ENCODE peak calls at places on chromosomes 1 and 21, in seven cellular contexts. One of them, this sample, is unnamed.

GRCh38 chr1:18955442-18956188 is 861 bp downstream of the IFFO2 start:
- DNase-seq in left ventricle myocardium inferior: no peak
- DNase-seq in CD8-positive, alpha-beta T cell: no peak
- DNase-seq in AG10803: no peak
- DNase-seq in type B pancreatic cell: no peak
- DNase-seq in mammary epithelial cell: peak
- DNase-seq in fibroblast of lung: no peak
- DNase-seq in this sample: peak

GRCh38 chr1:93708734-93709481 is 27.3 kb upstream of the BCAR3 start:
- DNase-seq in left ventricle myocardium inferior: no peak
- DNase-seq in CD8-positive, alpha-beta T cell: no peak
- DNase-seq in AG10803: no peak
- DNase-seq in type B pancreatic cell: no peak
- DNase-seq in mammary epithelial cell: no peak
- DNase-seq in fibroblast of lung: no peak
- DNase-seq in this sample: no peak

GRCh38 chr1:175978476-175978875 is 228.6 kb downstream of the COP1 start:
- DNase-seq in left ventricle myocardium inferior: no peak
- DNase-seq in CD8-positive, alpha-beta T cell: no peak
- DNase-seq in AG10803: no peak
- DNase-seq in type B pancreatic cell: no peak
- DNase-seq in mammary epithelial cell: no peak
- DNase-seq in fibroblast of lung: peak
- DNase-seq in this sample: no peak

GRCh38 chr1:230857077-230857476 is 11.2 kb downstream of the C1orf198 start:
- DNase-seq in left ventricle myocardium inferior: no peak
- DNase-seq in CD8-positive, alpha-beta T cell: no peak
- DNase-seq in AG10803: no peak
- DNase-seq in type B pancreatic cell: no peak
- DNase-seq in mammary epithelial cell: no peak
- DNase-seq in fibroblast of lung: peak
- DNase-seq in this sample: peak

GRCh38 chr21:38273745-38274544 is 17.2 kb downstream of the KCNJ15 start:
- DNase-seq in left ventricle myocardium inferior: no peak
- DNase-seq in CD8-positive, alpha-beta T cell: no peak
- DNase-seq in AG10803: no peak
- DNase-seq in type B pancreatic cell: no peak
- DNase-seq in mammary epithelial cell: no peak
- DNase-seq in fibroblast of lung: peak
- DNase-seq in this sample: no peak

GRCh38 chr1:232767381-232768074 is 37.7 kb upstream of the MAP10 start:
- DNase-seq in left ventricle myocardium inferior: no peak
- DNase-seq in CD8-positive, alpha-beta T cell: no peak
- DNase-seq in AG10803: peak
- DNase-seq in type B pancreatic cell: no peak
- DNase-seq in mammary epithelial cell: peak
- DNase-seq in fibroblast of lung: peak
- DNase-seq in this sample: no peak

GRCh38 chr1:160863422-160864131 is 890 bp upstream of the CD244 start:
- DNase-seq in left ventricle myocardium inferior: peak
- DNase-seq in CD8-positive, alpha-beta T cell: no peak
- DNase-seq in AG10803: no peak
- DNase-seq in type B pancreatic cell: no peak
- DNase-seq in mammary epithelial cell: no peak
- DNase-seq in fibroblast of lung: no peak
- DNase-seq in this sample: no peak

GRCh38 chr1:61287014-61287413 is 204.7 kb downstream of the NFIA start:
- DNase-seq in left ventricle myocardium inferior: no peak
- DNase-seq in CD8-positive, alpha-beta T cell: no peak
- DNase-seq in AG10803: peak
- DNase-seq in type B pancreatic cell: no peak
- DNase-seq in mammary epithelial cell: peak
- DNase-seq in fibroblast of lung: no peak
- DNase-seq in this sample: no peak

GRCh38 chr1:43822040-43822439 is 111.6 kb upstream of the ARTN start:
- DNase-seq in left ventricle myocardium inferior: no peak
- DNase-seq in CD8-positive, alpha-beta T cell: no peak
- DNase-seq in AG10803: peak
- DNase-seq in type B pancreatic cell: no peak
- DNase-seq in mammary epithelial cell: peak
- DNase-seq in fibroblast of lung: peak
- DNase-seq in this sample: no peak

GRCh38 chr1:230231739-230232075 is 164.7 kb downstream of the GALNT2 start:
- DNase-seq in left ventricle myocardium inferior: peak
- DNase-seq in CD8-positive, alpha-beta T cell: no peak
- DNase-seq in AG10803: no peak
- DNase-seq in type B pancreatic cell: no peak
- DNase-seq in mammary epithelial cell: no peak
- DNase-seq in fibroblast of lung: peak
- DNase-seq in this sample: no peak

GRCh38 chr1:46539968-46540367 is 11.5 kb downstream of the KNCN start:
- DNase-seq in left ventricle myocardium inferior: no peak
- DNase-seq in CD8-positive, alpha-beta T cell: no peak
- DNase-seq in AG10803: peak
- DNase-seq in type B pancreatic cell: no peak
- DNase-seq in mammary epithelial cell: peak
- DNase-seq in fibroblast of lung: peak
- DNase-seq in this sample: no peak

DNA sequence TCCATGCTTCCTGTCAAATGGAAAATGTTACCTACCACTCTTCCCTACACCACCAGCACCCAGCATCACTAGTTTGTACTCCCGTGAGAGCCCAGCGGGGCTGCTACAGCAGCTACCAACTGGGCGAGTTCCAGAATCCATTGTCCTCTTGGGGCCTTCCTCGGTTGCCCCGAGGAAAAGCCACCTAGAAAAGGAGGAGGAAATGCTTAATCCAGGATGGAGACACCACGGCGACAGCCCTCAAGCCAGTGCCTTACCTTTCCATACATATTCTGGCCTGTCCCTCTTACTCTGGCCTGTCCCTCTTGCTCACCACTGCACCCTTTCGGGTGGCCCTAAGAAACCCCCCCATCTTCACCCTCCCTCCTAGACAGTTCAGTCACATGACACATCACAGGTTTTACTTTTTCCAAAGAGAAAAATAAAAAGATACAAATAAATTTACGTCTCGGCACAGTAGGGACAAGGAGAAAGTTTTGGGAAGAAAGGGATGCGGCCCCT is 478 bp downstream of the RIT1 start:
- DNase-seq in left ventricle myocardium inferior: no peak
- DNase-seq in CD8-positive, alpha-beta T cell: no peak
- DNase-seq in AG10803: no peak
- DNase-seq in type B pancreatic cell: no peak
- DNase-seq in mammary epithelial cell: peak
- DNase-seq in fibroblast of lung: peak
- DNase-seq in this sample: peak
- TF ChIP-seq CTCF in left ventricle myocardium inferior: no peak
- TF ChIP-seq CTCF in CD8-positive, alpha-beta T cell: no peak
- TF ChIP-seq CTCF in AG10803: peak
- TF ChIP-seq CTCF in type B pancreatic cell: no peak
- TF ChIP-seq CTCF in mammary epithelial cell: peak
- TF ChIP-seq CTCF in fibroblast of lung: peak
- TF ChIP-seq CTCF in this sample: no peak

DNA sequence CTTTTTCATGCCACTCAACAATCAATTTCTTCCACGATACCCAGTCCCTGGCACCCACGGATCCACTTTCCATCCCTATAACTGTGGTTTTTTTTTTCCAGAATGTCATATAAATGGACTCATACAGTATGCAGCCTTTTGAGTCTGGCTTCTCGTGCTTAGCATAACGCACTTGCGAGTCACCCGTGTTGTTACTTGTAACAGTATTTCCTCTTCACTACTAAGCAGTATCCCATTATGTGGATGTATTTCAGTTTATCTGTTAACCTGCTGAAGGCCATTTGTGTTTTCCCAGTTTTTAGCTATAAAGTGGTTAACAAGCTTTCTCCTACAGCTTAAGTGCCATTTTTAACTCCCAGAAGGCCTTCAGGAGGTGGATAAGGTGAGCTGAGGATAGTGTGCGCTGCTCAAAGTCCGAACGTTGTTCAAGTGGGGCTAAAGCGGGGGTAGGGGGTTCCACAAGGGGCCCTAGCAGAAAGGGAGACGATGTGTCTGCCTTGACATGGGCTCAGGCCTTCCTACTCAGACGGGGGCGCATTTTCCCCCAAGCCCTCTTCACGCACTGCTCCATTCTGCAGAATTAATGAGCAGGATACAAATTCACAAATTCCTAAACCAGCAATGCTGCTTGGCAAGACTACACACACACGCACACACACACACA is 770 bp downstream of the ADAR start:
- DNase-seq in left ventricle myocardium inferior: no peak
- DNase-seq in CD8-positive, alpha-beta T cell: peak
- DNase-seq in AG10803: peak
- DNase-seq in type B pancreatic cell: no peak
- DNase-seq in mammary epithelial cell: peak
- DNase-seq in fibroblast of lung: peak
- DNase-seq in this sample: no peak
- TF ChIP-seq CTCF in left ventricle myocardium inferior: no peak
- TF ChIP-seq CTCF in CD8-positive, alpha-beta T cell: no peak
- TF ChIP-seq CTCF in AG10803: peak
- TF ChIP-seq CTCF in type B pancreatic cell: no peak
- TF ChIP-seq CTCF in mammary epithelial cell: no peak
- TF ChIP-seq CTCF in fibroblast of lung: peak
- TF ChIP-seq CTCF in this sample: no peak

DNA sequence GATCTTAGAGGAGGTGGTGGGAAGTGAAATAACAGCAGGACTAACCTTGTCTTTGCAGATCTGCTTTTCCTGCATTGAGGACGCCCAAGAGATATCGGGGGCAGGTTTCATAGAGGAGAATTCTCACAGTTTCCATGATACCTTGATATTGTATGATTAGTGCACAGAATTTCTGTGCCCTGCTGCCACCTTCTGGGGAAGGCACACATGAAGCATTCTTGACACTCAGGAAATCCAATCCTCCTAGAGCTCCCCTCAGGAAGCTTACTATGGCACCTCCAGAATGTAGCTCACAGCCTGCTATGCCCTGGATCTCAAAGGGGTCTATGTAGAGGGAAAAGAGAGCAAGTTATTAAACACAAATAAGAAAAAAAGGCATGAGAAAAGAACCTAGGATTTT is 1.5 kb downstream of the CD1B start:
- DNase-seq in left ventricle myocardium inferior: no peak
- DNase-seq in CD8-positive, alpha-beta T cell: no peak
- DNase-seq in AG10803: no peak
- DNase-seq in type B pancreatic cell: no peak
- DNase-seq in mammary epithelial cell: peak
- DNase-seq in fibroblast of lung: no peak
- DNase-seq in this sample: no peak
- TF ChIP-seq CTCF in left ventricle myocardium inferior: no peak
- TF ChIP-seq CTCF in CD8-positive, alpha-beta T cell: no peak
- TF ChIP-seq CTCF in AG10803: no peak
- TF ChIP-seq CTCF in type B pancreatic cell: no peak
- TF ChIP-seq CTCF in mammary epithelial cell: peak
- TF ChIP-seq CTCF in fibroblast of lung: no peak
- TF ChIP-seq CTCF in this sample: no peak

GRCh38 chr1:190752131-190752530 is 274.5 kb upstream of the BRINP3 start:
- DNase-seq in left ventricle myocardium inferior: no peak
- DNase-seq in CD8-positive, alpha-beta T cell: no peak
- DNase-seq in AG10803: no peak
- DNase-seq in type B pancreatic cell: no peak
- DNase-seq in mammary epithelial cell: no peak
- DNase-seq in fibroblast of lung: no peak
- DNase-seq in this sample: no peak

GRCh38 chr1:190759807-190760206 is 282.1 kb upstream of the BRINP3 start:
- DNase-seq in left ventricle myocardium inferior: no peak
- DNase-seq in CD8-positive, alpha-beta T cell: no peak
- DNase-seq in AG10803: no peak
- DNase-seq in type B pancreatic cell: no peak
- DNase-seq in mammary epithelial cell: no peak
- DNase-seq in fibroblast of lung: no peak
- DNase-seq in this sample: no peak

GRCh38 chr1:190754769-190755168 is 277.1 kb upstream of the BRINP3 start:
- DNase-seq in left ventricle myocardium inferior: no peak
- DNase-seq in CD8-positive, alpha-beta T cell: no peak
- DNase-seq in AG10803: no peak
- DNase-seq in type B pancreatic cell: no peak
- DNase-seq in mammary epithelial cell: peak
- DNase-seq in fibroblast of lung: peak
- DNase-seq in this sample: no peak
- TF ChIP-seq CTCF in left ventricle myocardium inferior: no peak
- TF ChIP-seq CTCF in CD8-positive, alpha-beta T cell: no peak
- TF ChIP-seq CTCF in AG10803: no peak
- TF ChIP-seq CTCF in type B pancreatic cell: no peak
- TF ChIP-seq CTCF in mammary epithelial cell: peak
- TF ChIP-seq CTCF in fibroblast of lung: peak
- TF ChIP-seq CTCF in this sample: no peak

GRCh38 chr1:76668046-76668445 is 199.2 kb upstream of the ST6GALNAC5 start:
- DNase-seq in left ventricle myocardium inferior: no peak
- DNase-seq in CD8-positive, alpha-beta T cell: no peak
- DNase-seq in AG10803: no peak
- DNase-seq in type B pancreatic cell: no peak
- DNase-seq in mammary epithelial cell: no peak
- DNase-seq in fibroblast of lung: peak
- DNase-seq in this sample: no peak
- TF ChIP-seq CTCF in left ventricle myocardium inferior: no peak
- TF ChIP-seq CTCF in CD8-positive, alpha-beta T cell: no peak
- TF ChIP-seq CTCF in AG10803: no peak
- TF ChIP-seq CTCF in type B pancreatic cell: no peak
- TF ChIP-seq CTCF in mammary epithelial cell: no peak
- TF ChIP-seq CTCF in fibroblast of lung: no peak
- TF ChIP-seq CTCF in this sample: no peak

GRCh38 chr1:23696335-23696989 is 4.9 kb downstream of the RPL11 start:
- DNase-seq in left ventricle myocardium inferior: no peak
- DNase-seq in CD8-positive, alpha-beta T cell: no peak
- DNase-seq in AG10803: no peak
- DNase-seq in type B pancreatic cell: no peak
- DNase-seq in mammary epithelial cell: no peak
- DNase-seq in fibroblast of lung: no peak
- DNase-seq in this sample: no peak

GRCh38 chr1:23695667-23696066 is 4.1 kb downstream of the RPL11 start:
- DNase-seq in left ventricle myocardium inferior: no peak
- DNase-seq in CD8-positive, alpha-beta T cell: no peak
- DNase-seq in AG10803: no peak
- DNase-seq in type B pancreatic cell: no peak
- DNase-seq in mammary epithelial cell: no peak
- DNase-seq in fibroblast of lung: no peak
- DNase-seq in this sample: no peak

GRCh38 chr1:23699280-23700179 is 7.9 kb downstream of the RPL11 start:
- DNase-seq in left ventricle myocardium inferior: no peak
- DNase-seq in CD8-positive, alpha-beta T cell: no peak
- DNase-seq in AG10803: no peak
- DNase-seq in type B pancreatic cell: no peak
- DNase-seq in mammary epithelial cell: peak
- DNase-seq in fibroblast of lung: no peak
- DNase-seq in this sample: no peak

GRCh38 chr1:23701310-23701709 is 9.7 kb downstream of the RPL11 start:
- DNase-seq in left ventricle myocardium inferior: no peak
- DNase-seq in CD8-positive, alpha-beta T cell: no peak
- DNase-seq in AG10803: no peak
- DNase-seq in type B pancreatic cell: no peak
- DNase-seq in mammary epithelial cell: no peak
- DNase-seq in fibroblast of lung: no peak
- DNase-seq in this sample: no peak

DNA sequence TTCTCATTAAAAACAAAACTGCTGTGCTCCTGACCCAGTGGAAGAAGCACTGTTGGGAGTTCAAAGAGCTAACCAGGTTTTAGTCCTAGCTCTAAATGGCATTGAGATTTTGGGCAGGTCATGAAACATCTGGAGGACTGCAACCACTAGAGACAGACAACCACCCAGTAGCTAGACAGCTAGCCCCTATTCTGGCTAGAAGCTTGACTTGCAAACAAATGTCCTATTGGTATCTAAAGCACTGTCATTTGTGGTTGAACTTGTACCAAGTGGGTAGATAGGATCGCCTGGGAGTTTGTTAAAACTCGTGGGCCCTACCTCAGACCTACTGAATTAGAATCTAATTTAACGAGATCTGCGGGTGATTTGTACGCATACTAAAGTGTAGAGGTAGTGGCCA is 6.9 kb downstream of the RPL11 start:
- DNase-seq in left ventricle myocardium inferior: no peak
- DNase-seq in CD8-positive, alpha-beta T cell: no peak
- DNase-seq in AG10803: no peak
- DNase-seq in type B pancreatic cell: no peak
- DNase-seq in mammary epithelial cell: no peak
- DNase-seq in fibroblast of lung: no peak
- DNase-seq in this sample: no peak
- TF ChIP-seq CTCF in left ventricle myocardium inferior: no peak
- TF ChIP-seq CTCF in CD8-positive, alpha-beta T cell: no peak
- TF ChIP-seq CTCF in AG10803: no peak
- TF ChIP-seq CTCF in type B pancreatic cell: no peak
- TF ChIP-seq CTCF in mammary epithelial cell: no peak
- TF ChIP-seq CTCF in fibroblast of lung: no peak
- TF ChIP-seq CTCF in this sample: no peak

This sample was measured in neural crest cell.